ENCODE peak calls at places on chromosomes 7 and 10, in six cellular contexts. U, K, A, R, L and P are unnamed samples. For H3K4me1, the result is how much of the 10 kb centered on the place peaks cover.

GRCh38 chr10:101050206-101051069 is 11.4 kb upstream of the KAZALD1 start:
- DNase-seq in U (peak), K (peak), A (no peak), R (no peak), L (no peak), P (peak)

GRCh38 chr7:22911889-22912288 is 89.2 kb upstream of the TOMM7 start:
- DNase-seq in U (no peak), K (no peak), A (no peak), R (peak), L (no peak), P (no peak)

GRCh38 chr7:96996111-96996936 is 9.0 kb upstream of the DLX6 start:
- DNase-seq in U (no peak), K (no peak), A (no peak), R (no peak), L (no peak), P (no peak)

GRCh38 chr7:72751978-72752377 is 76.0 kb downstream of the TYW1B start:
- DNase-seq in U (no peak), K (no peak), A (no peak), R (no peak), L (no peak), P (no peak)

GRCh38 chr7:121288894-121289293 is 39.9 kb upstream of the WNT16 start:
- DNase-seq in U (no peak), K (no peak), A (no peak), R (peak), L (no peak), P (no peak)

GRCh38 chr7:17406756-17407155 is 108.3 kb downstream of the AHR start:
- DNase-seq in U (no peak), K (peak), A (no peak), R (peak), L (no peak), P (no peak)

GRCh38 chr7:112739436-112740180 is 50.6 kb downstream of the TMEM168 start:
- DNase-seq in U (peak), K (no peak), A (no peak), R (no peak), L (no peak), P (no peak)

GRCh38 chr7:41652265-41652664 is 50.6 kb downstream of the INHBA start:
- DNase-seq in U (no peak), K (no peak), A (no peak), R (peak), L (no peak), P (no peak)

GRCh38 chr10:47364366-47364765 is 16.2 kb downstream of the RBP3 start:
- DNase-seq in U (no peak), K (no peak), A (no peak), R (no peak), L (no peak), P (no peak)

GRCh38 chr10:71963756-71964668 is at the start of gene CHST3:
- DNase-seq in U (peak), K (peak), A (peak), R (peak), L (peak), P (no peak)

GRCh38 chr10:124084693-124085092 is 8.7 kb downstream of the CHST15 start:
- DNase-seq in U (no peak), K (no peak), A (no peak), R (no peak), L (no peak), P (no peak)

GRCh38 chr10:130231211-130231850 is 95.1 kb downstream of the GLRX3 start:
- DNase-seq in U (no peak), K (peak), A (no peak), R (no peak), L (no peak), P (peak)

GRCh38 chr10:118564652-118565051 is 30.8 kb downstream of the PRLHR start:
- DNase-seq in U (no peak), K (no peak), A (no peak), R (no peak), L (no peak), P (no peak)

GRCh38 chr7:95794917-95795515 is 22.7 kb downstream of the DYNC1I1 start:
- DNase-seq in U (no peak), K (no peak), A (no peak), R (peak), L (no peak), P (no peak)

GRCh38 chr10:80464557-80465466 is 10.7 kb downstream of the TSPAN14 start:
- DNase-seq in U (peak), K (peak), A (no peak), R (peak), L (peak), P (peak)

GRCh38 chr7:124162667-124163066 is 129.8 kb upstream of the TMEM229A start:
- DNase-seq in U (no peak), K (no peak), A (no peak), R (no peak), L (no peak), P (no peak)

GRCh38 chr7:36777062-36777461 is 52.8 kb upstream of the AOAH start:
- DNase-seq in U (no peak), K (peak), A (no peak), R (no peak), L (no peak), P (no peak)
- H3K4me3 ChIP-seq in U (no peak), K (no peak), A (no peak), R (no peak), L (no peak), P (no peak)

GRCh38 chr10:114043532-114044250 is at the start of gene ADRB1:
- DNase-seq in U (peak), K (peak), A (peak), R (peak), L (no peak), P (peak)
- TF ChIP-seq POLR2A in U (peak), K (peak), A (no peak), R (no peak), L (no peak), P (no peak)

GRCh38 chr10:28558923-28559508 is 26.1 kb downstream of the WAC start:
- DNase-seq in U (no peak), K (peak), A (no peak), R (peak), L (no peak), P (no peak)
- H3K4me1 ChIP-seq in U (under half), K (half or more), A (under half), R (under half), L (under half), P (half or more)

DNA sequence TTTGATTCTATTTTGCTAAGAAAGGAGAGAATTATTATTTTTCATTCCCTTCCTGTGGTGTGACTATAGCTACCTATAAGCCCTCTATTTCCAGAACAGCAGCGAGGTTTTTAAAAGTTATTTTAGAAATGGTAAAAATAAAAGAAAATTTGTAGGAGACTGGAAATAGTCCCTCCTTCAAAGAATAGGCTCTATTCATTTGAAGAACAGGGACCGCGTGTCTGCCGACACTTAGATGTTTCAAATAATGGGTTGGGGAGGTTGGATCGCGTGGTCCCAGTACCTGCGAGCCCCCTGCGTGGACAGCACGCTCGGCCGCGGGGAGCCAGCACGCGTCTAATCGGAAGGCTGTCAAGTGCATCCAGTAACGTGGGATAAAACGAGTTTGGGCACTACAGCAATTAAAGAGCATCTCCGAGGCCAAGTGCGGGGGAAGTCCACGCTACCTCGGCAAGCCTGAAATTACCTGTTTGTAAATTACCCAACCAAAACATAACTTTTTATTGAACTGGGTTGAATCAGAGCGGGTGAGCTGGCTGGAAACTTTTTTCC is 1.0 kb downstream of the CACNA2D1 start:
- DNase-seq in U (no peak), K (no peak), A (no peak), R (peak), L (peak), P (no peak)
- H3K4me3 ChIP-seq in U (no peak), K (peak), A (peak), R (peak), L (peak), P (peak)

DNA sequence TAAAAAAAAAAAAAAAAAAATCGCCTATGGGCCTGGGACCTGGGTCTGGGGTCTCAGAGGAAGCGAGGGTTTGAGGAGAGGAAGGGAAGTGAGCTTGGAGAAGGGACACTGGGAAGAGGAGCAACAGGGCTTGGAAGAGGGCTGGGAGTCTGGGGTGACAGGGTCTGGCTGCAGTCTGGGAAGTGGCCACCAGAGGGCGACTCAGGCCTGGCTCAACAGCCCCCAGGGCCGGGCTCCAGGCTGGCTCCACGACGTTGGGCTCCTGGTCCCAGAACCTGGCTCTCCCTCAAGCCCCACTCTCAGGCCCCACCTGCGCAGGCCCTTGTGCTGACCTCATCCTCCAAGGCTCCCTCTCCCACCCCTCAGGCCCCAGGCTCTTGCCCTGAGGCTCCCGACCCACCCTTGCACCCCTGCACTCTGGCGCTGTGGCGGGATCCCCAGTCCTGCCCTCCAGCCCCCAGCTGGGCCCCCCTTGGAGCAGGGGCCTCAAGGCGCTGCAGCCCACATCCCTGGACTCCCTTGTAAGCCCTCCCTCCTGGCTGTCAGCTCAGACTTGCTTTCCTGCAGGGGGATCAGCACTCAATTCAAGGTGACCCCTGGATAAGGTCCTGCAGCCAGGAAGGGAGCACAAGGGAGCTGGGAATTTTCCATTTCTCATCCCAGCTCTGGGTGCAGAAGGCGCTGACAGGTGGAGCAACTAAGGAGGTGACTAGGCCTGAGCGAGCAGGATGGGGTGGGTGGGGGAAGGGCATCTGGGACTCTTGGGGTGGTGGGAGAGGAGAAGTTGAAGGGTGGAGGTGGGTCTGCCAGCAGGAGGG is 5.4 kb upstream of the SPACDR start:
- DNase-seq in U (peak), K (peak), A (peak), R (peak), L (peak), P (peak)
- TF ChIP-seq POLR2A in U (no peak), K (no peak), A (no peak), R (no peak), L (no peak), P (no peak)

DNA sequence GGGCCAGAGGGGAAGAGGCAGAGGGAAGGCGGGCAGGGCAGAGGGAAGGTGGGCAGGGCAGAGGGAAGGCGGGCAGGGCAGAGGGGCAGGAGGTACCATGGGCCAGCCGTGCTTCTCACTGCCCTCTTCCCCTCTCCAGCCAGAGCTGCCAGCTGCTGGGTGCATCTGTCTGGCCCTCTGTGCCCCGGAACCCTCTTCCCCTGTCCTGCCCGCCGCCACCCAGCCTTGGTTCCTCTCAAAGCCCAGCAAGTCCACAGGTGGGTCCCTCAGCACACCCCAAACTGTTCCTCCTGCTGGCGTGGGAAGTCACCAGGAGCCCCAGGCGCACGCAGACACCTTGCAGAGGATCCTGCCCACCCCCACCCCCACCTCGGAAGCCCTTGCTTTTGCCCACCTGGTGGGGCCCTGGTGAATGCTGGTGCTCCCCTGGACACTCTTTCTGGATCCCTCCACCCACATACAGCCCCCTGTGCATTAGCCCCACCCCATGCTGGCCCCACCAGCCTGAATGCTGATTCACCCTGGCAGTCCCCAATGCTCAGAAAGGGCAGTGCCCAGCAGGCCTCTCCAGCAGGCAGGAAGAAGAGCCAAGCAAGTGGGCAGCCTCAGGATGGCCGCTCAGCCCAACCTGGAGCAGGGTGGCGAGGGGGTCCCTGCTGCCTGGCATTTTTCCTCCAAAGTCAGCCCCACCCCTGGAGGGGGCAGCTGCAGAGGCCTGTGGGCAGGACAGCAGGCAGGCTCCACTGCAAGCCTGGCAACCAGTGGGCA is 1.9 kb upstream of the PWWP2B start:
- DNase-seq in U (no peak), K (no peak), A (no peak), R (no peak), L (no peak), P (peak)
- H3K4me1 ChIP-seq in U (under half), K (under half), A (under half), R (under half), L (under half), P (under half)

GRCh38 chr10:112954974-112955735 is 5.1 kb downstream of the TCF7L2 start:
- DNase-seq in U (no peak), K (no peak), A (no peak), R (no peak), L (no peak), P (no peak)
- H3K4me3 ChIP-seq in U (no peak), K (no peak), A (peak), R (peak), L (peak), P (no peak)